ENCODE peak calls at places on chromosomes 12 and 14, in seven cellular contexts. C is IMR-90, F is mesenchymal stem cell, D is neuronal stem cell, R is H9, X is H1, O is trophoblast cell. S is an unnamed sample.

GRCh38 chr12:60072911-60073310 is 477.1 kb downstream of the SLC16A7 start:
- DNase-seq in C (peak), F (peak), D (no peak), R (no peak), X (no peak), O (no peak), S (peak)

GRCh38 chr14:88049271-88049670 is 44.3 kb downstream of the GPR65 start:
- DNase-seq in C (no peak), F (no peak), D (no peak), R (no peak), X (no peak), O (peak), S (no peak)

GRCh38 chr12:106251636-106252035 is 3.8 kb upstream of the CKAP4 start:
- DNase-seq in C (peak), F (peak), D (no peak), R (no peak), X (peak), O (no peak), S (no peak)

GRCh38 chr14:95519699-95520098 is 3.2 kb upstream of the SYNE3 start:
- DNase-seq in C (peak), F (peak), D (no peak), R (no peak), X (no peak), O (peak), S (no peak)

GRCh38 chr12:107336705-107337104 is 243.4 kb upstream of the CRY1 start:
- DNase-seq in C (no peak), F (no peak), D (no peak), R (no peak), X (no peak), O (no peak), S (no peak)

GRCh38 chr12:6552140-6552551 is 3.7 kb downstream of the IFFO1 start:
- DNase-seq in C (no peak), F (peak), D (no peak), R (peak), X (no peak), O (no peak), S (no peak)

GRCh38 chr12:59808317-59808910 is 212.6 kb downstream of the SLC16A7 start:
- DNase-seq in C (peak), F (peak), D (peak), R (no peak), X (no peak), O (peak), S (peak)

GRCh38 chr14:100391777-100392176 is 68.6 kb downstream of the SLC25A47 start:
- DNase-seq in C (peak), F (peak), D (no peak), R (no peak), X (no peak), O (no peak), S (no peak)

GRCh38 chr12:3119745-3120660 is 42.8 kb downstream of the TSPAN9 start:
- DNase-seq in C (peak), F (no peak), D (no peak), R (no peak), X (no peak), O (peak), S (no peak)

GRCh38 chr12:96210376-96211055 is 16.3 kb downstream of the ELK3 start:
- DNase-seq in C (no peak), F (no peak), D (no peak), R (no peak), X (no peak), O (no peak), S (no peak)

GRCh38 chr12:112740387-112740934 is 51.1 kb upstream of the RPH3A start:
- DNase-seq in C (no peak), F (no peak), D (no peak), R (no peak), X (no peak), O (no peak), S (no peak)

GRCh38 chr12:100141998-100142850 is 450 bp downstream of the BLTP3B start:
- DNase-seq in C (no peak), F (no peak), D (peak), R (peak), X (peak), O (peak), S (peak)

GRCh38 chr14:63046339-63047268 is 1.3 kb upstream of the KCNH5 start:
- DNase-seq in C (no peak), F (no peak), D (no peak), R (peak), X (peak), O (no peak), S (peak)

DNA sequence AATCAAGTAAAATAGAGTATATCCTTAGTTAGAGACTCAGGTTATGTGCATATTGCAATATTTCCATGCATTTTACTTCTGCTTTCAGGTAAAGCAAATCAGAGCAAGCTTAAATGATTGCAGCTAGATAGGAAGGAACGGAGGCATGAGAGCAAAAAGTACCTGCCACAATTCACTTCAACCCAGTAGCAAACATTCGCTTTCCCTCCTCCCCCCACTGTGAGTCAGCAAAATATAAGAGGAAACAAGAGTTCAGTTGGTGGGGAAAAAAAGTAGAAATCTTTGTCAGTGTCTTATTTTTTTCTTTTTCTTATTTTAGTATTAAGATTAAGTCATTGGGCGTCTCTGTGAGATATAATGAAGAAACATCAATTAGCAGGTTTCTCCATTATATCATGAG is 475.4 kb downstream of the NPAS3 start:
- DNase-seq in C (no peak), F (peak), D (no peak), R (no peak), X (no peak), O (no peak), S (peak)
- H3K18ac ChIP-seq in C (no peak), F (peak), D (no peak), R (no peak), X (no peak), O (no peak), S (no peak)

DNA sequence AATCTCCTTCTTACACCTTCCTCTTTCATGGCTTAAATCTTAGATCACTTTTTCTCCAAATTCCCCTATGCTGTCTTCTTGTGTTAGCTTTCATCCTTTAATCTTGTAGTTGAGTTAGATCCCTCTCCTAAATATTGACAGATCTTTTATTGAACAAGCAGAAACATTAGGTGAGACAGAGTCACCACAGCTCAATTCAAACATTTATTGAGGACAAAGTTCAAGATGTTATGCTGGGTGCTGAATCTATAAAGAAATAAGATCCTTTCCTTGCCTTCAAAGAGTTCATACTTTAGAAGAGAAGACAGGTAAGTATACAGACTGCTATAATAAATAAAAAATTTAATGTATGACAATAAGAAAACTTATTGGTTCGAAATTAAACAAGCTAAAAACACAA is 109.7 kb downstream of the TXNDC16 start:
- DNase-seq in C (no peak), F (no peak), D (no peak), R (no peak), X (no peak), O (no peak), S (no peak)
- H3K18ac ChIP-seq in C (no peak), F (no peak), D (no peak), R (no peak), X (no peak), O (no peak), S (no peak)

GRCh38 chr12:52691765-52692150 is 11.6 kb upstream of the KRT1 start:
- DNase-seq in C (no peak), F (no peak), D (no peak), R (no peak), X (no peak), O (no peak), S (no peak)
- H3K18ac ChIP-seq in C (no peak), F (no peak), D (no peak), R (no peak), X (no peak), O (no peak), S (no peak)

GRCh38 chr12:103901518-103902173 is 28.6 kb upstream of the HSP90B1 start:
- DNase-seq in C (no peak), F (no peak), D (no peak), R (no peak), X (no peak), O (no peak), S (no peak)
- H3K18ac ChIP-seq in C (no peak), F (no peak), D (no peak), R (no peak), X (no peak), O (no peak), S (no peak)

S was measured in mesendoderm.